ENCODE peak calls at places on chromosomes 2 and 18, in nine cellular contexts. One of them, this sample, is unnamed.

GRCh38 chr2:8174641-8175257 is 507.1 kb upstream of the ID2 start:
- DNase-seq in cardiac muscle cell: no peak
- DNase-seq in esophagus squamous epithelium: no peak
- DNase-seq in astrocyte of the spinal cord: peak
- DNase-seq in HFF-Myc: no peak
- DNase-seq in IMR-90: no peak
- DNase-seq in kidney epithelial cell: no peak
- DNase-seq in heart left ventricle: no peak
- DNase-seq in brain microvascular endothelial cell: no peak
- DNase-seq in this sample: no peak

GRCh38 chr2:190627881-190628412 is 20.9 kb upstream of the NAB1 start:
- DNase-seq in brain microvascular endothelial cell: no peak
- DNase-seq in heart left ventricle: peak
- DNase-seq in IMR-90: no peak
- DNase-seq in astrocyte of the spinal cord: peak
- DNase-seq in HFF-Myc: no peak
- DNase-seq in kidney epithelial cell: no peak
- DNase-seq in esophagus squamous epithelium: no peak
- DNase-seq in cardiac muscle cell: peak
- DNase-seq in this sample: peak

GRCh38 chr2:238634701-238635402 is 208.1 kb downstream of the ASB1 start:
- DNase-seq in heart left ventricle: no peak
- DNase-seq in astrocyte of the spinal cord: no peak
- DNase-seq in IMR-90: no peak
- DNase-seq in HFF-Myc: no peak
- DNase-seq in kidney epithelial cell: no peak
- DNase-seq in brain microvascular endothelial cell: no peak
- DNase-seq in cardiac muscle cell: no peak
- DNase-seq in esophagus squamous epithelium: no peak
- DNase-seq in this sample: no peak

GRCh38 chr2:102848366-102848839 is 86.6 kb downstream of the TMEM182 start:
- DNase-seq in IMR-90: peak
- DNase-seq in kidney epithelial cell: peak
- DNase-seq in brain microvascular endothelial cell: peak
- DNase-seq in esophagus squamous epithelium: no peak
- DNase-seq in cardiac muscle cell: peak
- DNase-seq in HFF-Myc: no peak
- DNase-seq in heart left ventricle: peak
- DNase-seq in astrocyte of the spinal cord: peak
- DNase-seq in this sample: peak

GRCh38 chr18:31064130-31064529 is 21.6 kb upstream of the DSC3 start:
- DNase-seq in heart left ventricle: no peak
- DNase-seq in IMR-90: no peak
- DNase-seq in astrocyte of the spinal cord: peak
- DNase-seq in brain microvascular endothelial cell: no peak
- DNase-seq in esophagus squamous epithelium: no peak
- DNase-seq in HFF-Myc: no peak
- DNase-seq in cardiac muscle cell: no peak
- DNase-seq in kidney epithelial cell: no peak
- DNase-seq in this sample: no peak

GRCh38 chr2:121185571-121186074 is 99.4 kb downstream of the TFCP2L1 start:
- DNase-seq in esophagus squamous epithelium: no peak
- DNase-seq in kidney epithelial cell: peak
- DNase-seq in IMR-90: no peak
- DNase-seq in heart left ventricle: no peak
- DNase-seq in astrocyte of the spinal cord: peak
- DNase-seq in cardiac muscle cell: no peak
- DNase-seq in HFF-Myc: no peak
- DNase-seq in brain microvascular endothelial cell: no peak
- DNase-seq in this sample: peak

GRCh38 chr2:59713577-59713976 is 839.9 kb downstream of the BCL11A start:
- DNase-seq in cardiac muscle cell: no peak
- DNase-seq in brain microvascular endothelial cell: no peak
- DNase-seq in heart left ventricle: no peak
- DNase-seq in kidney epithelial cell: no peak
- DNase-seq in astrocyte of the spinal cord: no peak
- DNase-seq in IMR-90: no peak
- DNase-seq in HFF-Myc: no peak
- DNase-seq in esophagus squamous epithelium: no peak
- DNase-seq in this sample: no peak

GRCh38 chr2:28095622-28096021 is 205.1 kb downstream of the BABAM2 start:
- DNase-seq in HFF-Myc: no peak
- DNase-seq in astrocyte of the spinal cord: no peak
- DNase-seq in kidney epithelial cell: no peak
- DNase-seq in esophagus squamous epithelium: no peak
- DNase-seq in brain microvascular endothelial cell: no peak
- DNase-seq in cardiac muscle cell: no peak
- DNase-seq in heart left ventricle: no peak
- DNase-seq in IMR-90: no peak
- DNase-seq in this sample: no peak

GRCh38 chr2:74708883-74709282 is 54.8 kb downstream of the SEMA4F start:
- DNase-seq in kidney epithelial cell: peak
- DNase-seq in HFF-Myc: peak
- DNase-seq in cardiac muscle cell: peak
- DNase-seq in brain microvascular endothelial cell: peak
- DNase-seq in esophagus squamous epithelium: no peak
- DNase-seq in astrocyte of the spinal cord: peak
- DNase-seq in heart left ventricle: no peak
- DNase-seq in IMR-90: peak
- DNase-seq in this sample: peak

GRCh38 chr2:8310557-8311455 is 371.1 kb upstream of the ID2 start:
- DNase-seq in astrocyte of the spinal cord: no peak
- DNase-seq in kidney epithelial cell: no peak
- DNase-seq in cardiac muscle cell: no peak
- DNase-seq in esophagus squamous epithelium: no peak
- DNase-seq in brain microvascular endothelial cell: no peak
- DNase-seq in HFF-Myc: no peak
- DNase-seq in heart left ventricle: no peak
- DNase-seq in IMR-90: no peak
- DNase-seq in this sample: no peak

GRCh38 chr2:150532883-150533282 is 45.4 kb upstream of the RND3 start:
- DNase-seq in IMR-90: peak
- DNase-seq in astrocyte of the spinal cord: no peak
- DNase-seq in kidney epithelial cell: no peak
- DNase-seq in HFF-Myc: no peak
- DNase-seq in brain microvascular endothelial cell: no peak
- DNase-seq in cardiac muscle cell: peak
- DNase-seq in heart left ventricle: no peak
- DNase-seq in esophagus squamous epithelium: no peak
- DNase-seq in this sample: peak

GRCh38 chr2:231503777-231504176 is 26.5 kb downstream of the NMUR1 start:
- DNase-seq in brain microvascular endothelial cell: no peak
- DNase-seq in HFF-Myc: no peak
- DNase-seq in esophagus squamous epithelium: no peak
- DNase-seq in kidney epithelial cell: no peak
- DNase-seq in heart left ventricle: no peak
- DNase-seq in cardiac muscle cell: no peak
- DNase-seq in IMR-90: no peak
- DNase-seq in astrocyte of the spinal cord: no peak
- DNase-seq in this sample: no peak

GRCh38 chr2:30766666-30767065 is 40.6 kb downstream of the CAPN13 start:
- DNase-seq in brain microvascular endothelial cell: no peak
- DNase-seq in esophagus squamous epithelium: no peak
- DNase-seq in cardiac muscle cell: no peak
- DNase-seq in IMR-90: no peak
- DNase-seq in kidney epithelial cell: no peak
- DNase-seq in astrocyte of the spinal cord: no peak
- DNase-seq in heart left ventricle: no peak
- DNase-seq in HFF-Myc: no peak
- DNase-seq in this sample: no peak

GRCh38 chr2:30765226-30765625 is 42.0 kb downstream of the CAPN13 start:
- DNase-seq in brain microvascular endothelial cell: no peak
- DNase-seq in cardiac muscle cell: no peak
- DNase-seq in HFF-Myc: no peak
- DNase-seq in IMR-90: no peak
- DNase-seq in kidney epithelial cell: no peak
- DNase-seq in esophagus squamous epithelium: no peak
- DNase-seq in heart left ventricle: no peak
- DNase-seq in astrocyte of the spinal cord: no peak
- DNase-seq in this sample: no peak

GRCh38 chr2:30763151-30763660 is 44.0 kb downstream of the CAPN13 start:
- DNase-seq in esophagus squamous epithelium: no peak
- DNase-seq in brain microvascular endothelial cell: no peak
- DNase-seq in HFF-Myc: peak
- DNase-seq in IMR-90: no peak
- DNase-seq in cardiac muscle cell: no peak
- DNase-seq in heart left ventricle: no peak
- DNase-seq in astrocyte of the spinal cord: no peak
- DNase-seq in kidney epithelial cell: no peak
- DNase-seq in this sample: no peak

GRCh38 chr2:30765876-30766470 is 41.3 kb downstream of the CAPN13 start:
- DNase-seq in HFF-Myc: no peak
- DNase-seq in brain microvascular endothelial cell: no peak
- DNase-seq in astrocyte of the spinal cord: no peak
- DNase-seq in esophagus squamous epithelium: no peak
- DNase-seq in cardiac muscle cell: no peak
- DNase-seq in heart left ventricle: no peak
- DNase-seq in kidney epithelial cell: no peak
- DNase-seq in IMR-90: no peak
- DNase-seq in this sample: no peak

GRCh38 chr2:30764021-30764800 is 43.0 kb downstream of the CAPN13 start:
- DNase-seq in cardiac muscle cell: no peak
- DNase-seq in HFF-Myc: no peak
- DNase-seq in esophagus squamous epithelium: no peak
- DNase-seq in IMR-90: no peak
- DNase-seq in heart left ventricle: no peak
- DNase-seq in kidney epithelial cell: no peak
- DNase-seq in astrocyte of the spinal cord: no peak
- DNase-seq in brain microvascular endothelial cell: no peak
- DNase-seq in this sample: no peak
- TF ChIP-seq CTCF in cardiac muscle cell: no peak
- TF ChIP-seq CTCF in HFF-Myc: no peak
- TF ChIP-seq CTCF in esophagus squamous epithelium: no peak
- TF ChIP-seq CTCF in IMR-90: no peak
- TF ChIP-seq CTCF in heart left ventricle: no peak
- TF ChIP-seq CTCF in kidney epithelial cell: no peak
- TF ChIP-seq CTCF in astrocyte of the spinal cord: no peak
- TF ChIP-seq CTCF in brain microvascular endothelial cell: no peak
- TF ChIP-seq CTCF in this sample: no peak

GRCh38 chr2:226837334-226837733 is 1.5 kb downstream of the RHBDD1 start:
- DNase-seq in cardiac muscle cell: no peak
- DNase-seq in brain microvascular endothelial cell: no peak
- DNase-seq in HFF-Myc: no peak
- DNase-seq in kidney epithelial cell: no peak
- DNase-seq in astrocyte of the spinal cord: no peak
- DNase-seq in esophagus squamous epithelium: no peak
- DNase-seq in IMR-90: no peak
- DNase-seq in heart left ventricle: no peak
- DNase-seq in this sample: no peak
- H3K4me3 ChIP-seq in cardiac muscle cell: no peak
- H3K4me3 ChIP-seq in brain microvascular endothelial cell: no peak
- H3K4me3 ChIP-seq in HFF-Myc: peak
- H3K4me3 ChIP-seq in kidney epithelial cell: no peak
- H3K4me3 ChIP-seq in astrocyte of the spinal cord: no peak
- H3K4me3 ChIP-seq in esophagus squamous epithelium: peak
- H3K4me3 ChIP-seq in IMR-90: no peak
- H3K4me3 ChIP-seq in heart left ventricle: no peak
- H3K4me3 ChIP-seq in this sample: peak

DNA sequence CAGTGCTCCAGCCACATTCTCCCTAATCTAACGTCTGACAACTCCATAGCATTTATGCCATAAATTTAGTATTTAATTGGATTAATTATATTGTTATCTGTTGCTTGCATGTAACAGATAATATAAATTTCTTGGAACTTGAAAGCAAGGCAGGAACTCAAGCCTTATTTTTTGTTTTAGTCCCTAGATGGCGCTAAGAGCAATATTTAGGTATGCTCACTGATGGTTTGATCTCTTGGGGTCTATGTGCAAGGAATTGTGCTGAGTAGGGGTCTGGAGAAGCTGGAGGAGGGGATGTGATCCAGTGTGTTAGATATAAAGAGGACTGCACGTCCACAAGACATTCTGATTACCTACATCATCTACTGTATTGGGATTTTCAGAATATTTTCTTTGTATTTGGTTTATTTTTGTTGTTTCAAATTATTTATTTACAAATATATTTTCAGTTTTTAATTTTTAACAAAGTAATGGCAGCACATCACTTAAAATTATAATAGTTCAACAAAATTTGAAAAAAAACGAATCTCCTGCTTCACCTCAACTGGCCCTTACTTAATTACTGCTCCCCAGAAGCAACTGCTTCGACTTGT is 32.8 kb downstream of the KATNAL2 start:
- DNase-seq in brain microvascular endothelial cell: peak
- DNase-seq in IMR-90: no peak
- DNase-seq in astrocyte of the spinal cord: peak
- DNase-seq in esophagus squamous epithelium: no peak
- DNase-seq in heart left ventricle: no peak
- DNase-seq in cardiac muscle cell: peak
- DNase-seq in kidney epithelial cell: no peak
- DNase-seq in HFF-Myc: no peak
- DNase-seq in this sample: peak
- TF ChIP-seq CTCF in brain microvascular endothelial cell: peak
- TF ChIP-seq CTCF in IMR-90: peak
- TF ChIP-seq CTCF in astrocyte of the spinal cord: peak
- TF ChIP-seq CTCF in esophagus squamous epithelium: no peak
- TF ChIP-seq CTCF in heart left ventricle: peak
- TF ChIP-seq CTCF in cardiac muscle cell: peak
- TF ChIP-seq CTCF in kidney epithelial cell: peak
- TF ChIP-seq CTCF in HFF-Myc: peak
- TF ChIP-seq CTCF in this sample: peak

GRCh38 chr2:36513661-36514060 is 84.3 kb downstream of the FEZ2 start:
- DNase-seq in astrocyte of the spinal cord: no peak
- DNase-seq in esophagus squamous epithelium: no peak
- DNase-seq in heart left ventricle: no peak
- DNase-seq in HFF-Myc: no peak
- DNase-seq in kidney epithelial cell: no peak
- DNase-seq in IMR-90: no peak
- DNase-seq in brain microvascular endothelial cell: no peak
- DNase-seq in cardiac muscle cell: no peak
- DNase-seq in this sample: no peak
- H3K4me3 ChIP-seq in astrocyte of the spinal cord: no peak
- H3K4me3 ChIP-seq in esophagus squamous epithelium: no peak
- H3K4me3 ChIP-seq in heart left ventricle: no peak
- H3K4me3 ChIP-seq in HFF-Myc: no peak
- H3K4me3 ChIP-seq in kidney epithelial cell: no peak
- H3K4me3 ChIP-seq in IMR-90: no peak
- H3K4me3 ChIP-seq in brain microvascular endothelial cell: no peak
- H3K4me3 ChIP-seq in cardiac muscle cell: no peak
- H3K4me3 ChIP-seq in this sample: no peak

GRCh38 chr2:177692828-177693269 is 300.3 kb downstream of the AGPS start:
- DNase-seq in astrocyte of the spinal cord: no peak
- DNase-seq in esophagus squamous epithelium: no peak
- DNase-seq in heart left ventricle: no peak
- DNase-seq in cardiac muscle cell: no peak
- DNase-seq in HFF-Myc: no peak
- DNase-seq in brain microvascular endothelial cell: no peak
- DNase-seq in kidney epithelial cell: peak
- DNase-seq in IMR-90: no peak
- DNase-seq in this sample: no peak
- TF ChIP-seq CTCF in astrocyte of the spinal cord: no peak
- TF ChIP-seq CTCF in esophagus squamous epithelium: no peak
- TF ChIP-seq CTCF in heart left ventricle: no peak
- TF ChIP-seq CTCF in cardiac muscle cell: peak
- TF ChIP-seq CTCF in HFF-Myc: no peak
- TF ChIP-seq CTCF in brain microvascular endothelial cell: peak
- TF ChIP-seq CTCF in kidney epithelial cell: peak
- TF ChIP-seq CTCF in IMR-90: no peak
- TF ChIP-seq CTCF in this sample: no peak

This sample was measured in fibroblast of pulmonary artery.